ENCODE peak calls at places on chromosomes 3 and 15, in five cellular contexts. One of them, this sample, is unnamed. For H3K27me3 and H3K9me3, the result is how much of the 10 kb centered on the place peaks cover.

GRCh38 chr15:66882251-66883020 is 180.4 kb downstream of the SMAD6 start:
- DNase-seq in HCT116: no peak
- DNase-seq in tibial nerve: peak
- DNase-seq in uterus: peak
- DNase-seq in heart left ventricle: peak
- DNase-seq in this sample: peak

GRCh38 chr3:12188328-12188648 is 29.6 kb upstream of the TIMP4 start:
- DNase-seq in HCT116: no peak
- DNase-seq in tibial nerve: no peak
- DNase-seq in uterus: no peak
- DNase-seq in heart left ventricle: no peak
- DNase-seq in this sample: no peak

GRCh38 chr3:150765949-150766720 is 3.2 kb upstream of the SIAH2 start:
- DNase-seq in HCT116: no peak
- DNase-seq in tibial nerve: no peak
- DNase-seq in uterus: no peak
- DNase-seq in heart left ventricle: no peak
- DNase-seq in this sample: no peak

GRCh38 chr3:134852893-134853351 is 57.9 kb downstream of the EPHB1 start:
- DNase-seq in HCT116: no peak
- DNase-seq in tibial nerve: no peak
- DNase-seq in uterus: no peak
- DNase-seq in heart left ventricle: peak
- DNase-seq in this sample: peak

GRCh38 chr15:40471778-40472130 is 970 bp downstream of the CHST14 start:
- DNase-seq in HCT116: no peak
- DNase-seq in tibial nerve: no peak
- DNase-seq in uterus: no peak
- DNase-seq in heart left ventricle: no peak
- DNase-seq in this sample: no peak

GRCh38 chr15:83144771-83145170 is 37.3 kb downstream of the TM6SF1 start:
- DNase-seq in HCT116: no peak
- DNase-seq in tibial nerve: no peak
- DNase-seq in uterus: no peak
- DNase-seq in heart left ventricle: no peak
- DNase-seq in this sample: no peak

GRCh38 chr3:100489118-100489517 is 3.3 kb upstream of the TMEM45A start:
- DNase-seq in HCT116: no peak
- DNase-seq in tibial nerve: no peak
- DNase-seq in uterus: no peak
- DNase-seq in heart left ventricle: no peak
- DNase-seq in this sample: no peak

GRCh38 chr3:167653750-167654149 is at the start of gene WDR49:
- DNase-seq in HCT116: no peak
- DNase-seq in tibial nerve: no peak
- DNase-seq in uterus: no peak
- DNase-seq in heart left ventricle: no peak
- DNase-seq in this sample: no peak

GRCh38 chr3:18440053-18440768 is 15.1 kb upstream of the SATB1 start:
- DNase-seq in HCT116: no peak
- DNase-seq in tibial nerve: no peak
- DNase-seq in uterus: no peak
- DNase-seq in heart left ventricle: no peak
- DNase-seq in this sample: no peak
- H3K27me3 ChIP-seq in HCT116: under half
- H3K27me3 ChIP-seq in tibial nerve: under half
- H3K27me3 ChIP-seq in uterus: under half
- H3K27me3 ChIP-seq in heart left ventricle: under half
- H3K27me3 ChIP-seq in this sample: under half

GRCh38 chr15:25062551-25063430 is 108.0 kb downstream of the SNRPN start:
- DNase-seq in HCT116: no peak
- DNase-seq in tibial nerve: no peak
- DNase-seq in uterus: peak
- DNase-seq in heart left ventricle: no peak
- DNase-seq in this sample: no peak

GRCh38 chr15:25066708-25067107 is 111.9 kb downstream of the SNRPN start:
- DNase-seq in HCT116: no peak
- DNase-seq in tibial nerve: no peak
- DNase-seq in uterus: no peak
- DNase-seq in heart left ventricle: peak
- DNase-seq in this sample: no peak

GRCh38 chr15:25067725-25068309 is 113.0 kb downstream of the SNRPN start:
- DNase-seq in HCT116: no peak
- DNase-seq in tibial nerve: no peak
- DNase-seq in uterus: no peak
- DNase-seq in heart left ventricle: no peak
- DNase-seq in this sample: no peak

GRCh38 chr15:25065876-25066275 is 111.1 kb downstream of the SNRPN start:
- DNase-seq in HCT116: no peak
- DNase-seq in tibial nerve: no peak
- DNase-seq in uterus: no peak
- DNase-seq in heart left ventricle: peak
- DNase-seq in this sample: no peak

GRCh38 chr15:25065286-25065685 is 110.5 kb downstream of the SNRPN start:
- DNase-seq in HCT116: no peak
- DNase-seq in tibial nerve: no peak
- DNase-seq in uterus: no peak
- DNase-seq in heart left ventricle: peak
- DNase-seq in this sample: no peak
- H3K9me3 ChIP-seq in HCT116: half or more
- H3K9me3 ChIP-seq in tibial nerve: half or more
- H3K9me3 ChIP-seq in uterus: under half
- H3K9me3 ChIP-seq in heart left ventricle: half or more
- H3K9me3 ChIP-seq in this sample: half or more

GRCh38 chr15:89812126-89812846 is 2.4 kb downstream of the ANPEP start:
- DNase-seq in HCT116: no peak
- DNase-seq in tibial nerve: peak
- DNase-seq in uterus: no peak
- DNase-seq in heart left ventricle: peak
- DNase-seq in this sample: peak

GRCh38 chr15:89815769-89816168 is 1.1 kb upstream of the ANPEP start:
- DNase-seq in HCT116: no peak
- DNase-seq in tibial nerve: no peak
- DNase-seq in uterus: no peak
- DNase-seq in heart left ventricle: no peak
- DNase-seq in this sample: no peak

GRCh38 chr15:89814112-89814742 is 425 bp downstream of the ANPEP start:
- DNase-seq in HCT116: no peak
- DNase-seq in tibial nerve: no peak
- DNase-seq in uterus: no peak
- DNase-seq in heart left ventricle: no peak
- DNase-seq in this sample: no peak

GRCh38 chr15:89812847-89813320 is 1.8 kb downstream of the ANPEP start:
- DNase-seq in HCT116: no peak
- DNase-seq in tibial nerve: no peak
- DNase-seq in uterus: no peak
- DNase-seq in heart left ventricle: no peak
- DNase-seq in this sample: no peak

GRCh38 chr15:89813381-89814111 is 1.1 kb downstream of the ANPEP start:
- DNase-seq in HCT116: no peak
- DNase-seq in tibial nerve: no peak
- DNase-seq in uterus: no peak
- DNase-seq in heart left ventricle: no peak
- DNase-seq in this sample: no peak
- H3K27me3 ChIP-seq in HCT116: under half
- H3K27me3 ChIP-seq in tibial nerve: under half
- H3K27me3 ChIP-seq in uterus: under half
- H3K27me3 ChIP-seq in heart left ventricle: under half
- H3K27me3 ChIP-seq in this sample: under half

GRCh38 chr3:13916375-13916774 is 36.5 kb upstream of the WNT7A start:
- DNase-seq in HCT116: no peak
- DNase-seq in tibial nerve: no peak
- DNase-seq in uterus: no peak
- DNase-seq in heart left ventricle: no peak
- DNase-seq in this sample: no peak
- H3K9me3 ChIP-seq in HCT116: under half
- H3K9me3 ChIP-seq in tibial nerve: under half
- H3K9me3 ChIP-seq in uterus: under half
- H3K9me3 ChIP-seq in heart left ventricle: under half
- H3K9me3 ChIP-seq in this sample: under half

DNA sequence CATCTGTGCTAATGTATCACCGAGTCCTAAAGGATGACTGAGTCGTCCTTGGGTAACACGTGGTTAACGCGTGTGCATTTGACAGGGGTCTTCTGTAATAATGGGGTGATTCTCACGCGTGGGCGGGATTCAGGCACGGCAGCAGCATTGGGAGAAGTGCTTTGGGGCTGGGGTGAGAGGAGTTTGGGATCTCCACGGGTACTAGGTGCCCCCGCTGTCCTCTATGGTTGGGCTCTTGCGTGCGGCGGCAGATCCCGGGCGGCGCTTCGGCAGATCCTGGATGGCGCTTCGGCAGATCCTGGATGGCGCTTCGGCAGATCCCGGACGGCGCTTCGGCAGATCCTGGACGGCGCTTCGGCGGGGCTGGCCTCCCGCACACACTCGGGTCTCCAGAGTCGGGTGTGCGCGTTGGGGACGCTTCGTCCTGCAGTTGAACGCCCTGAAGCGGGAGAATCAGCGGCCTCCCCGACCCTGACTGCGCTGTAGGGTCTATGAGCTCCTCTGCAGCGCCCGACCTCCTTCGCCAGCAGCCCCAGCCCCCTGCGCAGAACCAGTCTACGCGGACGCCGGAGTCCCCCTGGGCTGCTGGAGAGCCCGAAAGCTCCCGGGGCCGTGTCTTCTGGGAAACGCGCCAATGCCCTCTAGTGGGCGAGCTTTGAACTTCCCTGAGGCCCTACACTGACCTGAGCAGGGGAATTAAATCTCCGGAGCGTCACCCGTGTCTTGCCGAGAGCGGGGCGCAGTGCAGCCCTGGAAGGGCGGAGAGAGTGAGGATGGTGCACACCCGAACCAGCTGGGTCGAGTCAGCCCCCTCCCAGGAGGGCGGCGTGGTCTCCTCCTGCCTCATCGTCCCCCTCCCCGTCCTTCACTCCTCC is 48.1 kb upstream of the EPHB3 start:
- DNase-seq in HCT116: peak
- DNase-seq in tibial nerve: peak
- DNase-seq in uterus: peak
- DNase-seq in heart left ventricle: peak
- DNase-seq in this sample: peak
- H3K27me3 ChIP-seq in HCT116: under half
- H3K27me3 ChIP-seq in tibial nerve: half or more
- H3K27me3 ChIP-seq in uterus: under half
- H3K27me3 ChIP-seq in heart left ventricle: under half
- H3K27me3 ChIP-seq in this sample: under half

DNA sequence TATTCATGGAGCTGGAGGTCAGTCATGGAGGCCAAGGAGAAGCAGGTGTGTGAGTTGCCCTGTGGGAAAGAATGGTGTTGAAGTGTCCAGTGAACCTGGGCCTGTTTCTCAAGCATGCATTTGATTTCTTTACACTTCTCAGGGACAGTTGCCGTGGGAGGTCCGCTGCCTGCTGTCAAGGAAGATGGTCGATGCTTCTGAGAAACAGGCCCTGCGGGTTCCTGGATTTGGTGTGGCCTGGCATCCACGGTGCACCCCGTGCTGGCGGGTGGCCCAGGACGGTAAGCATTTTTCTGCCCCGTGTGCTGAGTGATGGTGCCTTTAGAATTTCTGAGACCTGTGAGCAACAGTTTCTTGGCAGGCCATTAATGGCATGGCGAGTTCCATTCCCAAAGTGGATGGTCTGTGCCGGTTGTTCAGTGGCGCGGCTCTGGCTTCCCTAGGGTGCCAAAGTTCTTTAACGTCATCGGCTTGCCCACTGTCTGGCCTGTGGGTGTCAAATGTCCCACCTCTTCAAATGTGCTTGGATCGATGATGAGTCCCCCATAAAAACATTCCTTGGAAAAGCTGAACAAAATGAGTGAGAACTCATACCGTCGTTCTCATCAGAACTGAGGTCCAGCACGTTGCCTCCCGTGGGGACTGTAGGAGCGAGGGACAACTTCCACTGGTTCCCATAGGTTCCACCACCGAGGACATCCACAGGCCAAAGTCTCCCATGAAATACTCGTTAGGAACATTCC is 107.2 kb downstream of the SNRPN start:
- DNase-seq in HCT116: no peak
- DNase-seq in tibial nerve: no peak
- DNase-seq in uterus: peak
- DNase-seq in heart left ventricle: no peak
- DNase-seq in this sample: no peak
- H3K9me3 ChIP-seq in HCT116: half or more
- H3K9me3 ChIP-seq in tibial nerve: half or more
- H3K9me3 ChIP-seq in uterus: under half
- H3K9me3 ChIP-seq in heart left ventricle: half or more
- H3K9me3 ChIP-seq in this sample: half or more

GRCh38 chr3:125151437-125151806 is 61.1 kb downstream of the SLC12A8 start:
- DNase-seq in HCT116: no peak
- DNase-seq in tibial nerve: no peak
- DNase-seq in uterus: no peak
- DNase-seq in heart left ventricle: no peak
- DNase-seq in this sample: no peak

GRCh38 chr3:125148016-125148812 is 64.3 kb downstream of the SLC12A8 start:
- DNase-seq in HCT116: no peak
- DNase-seq in tibial nerve: no peak
- DNase-seq in uterus: no peak
- DNase-seq in heart left ventricle: no peak
- DNase-seq in this sample: no peak

GRCh38 chr3:125150525-125151436 is 61.8 kb downstream of the SLC12A8 start:
- DNase-seq in HCT116: peak
- DNase-seq in tibial nerve: peak
- DNase-seq in uterus: no peak
- DNase-seq in heart left ventricle: no peak
- DNase-seq in this sample: peak

GRCh38 chr3:125148836-125149235 is 63.7 kb downstream of the SLC12A8 start:
- DNase-seq in HCT116: no peak
- DNase-seq in tibial nerve: no peak
- DNase-seq in uterus: no peak
- DNase-seq in heart left ventricle: peak
- DNase-seq in this sample: no peak

DNA sequence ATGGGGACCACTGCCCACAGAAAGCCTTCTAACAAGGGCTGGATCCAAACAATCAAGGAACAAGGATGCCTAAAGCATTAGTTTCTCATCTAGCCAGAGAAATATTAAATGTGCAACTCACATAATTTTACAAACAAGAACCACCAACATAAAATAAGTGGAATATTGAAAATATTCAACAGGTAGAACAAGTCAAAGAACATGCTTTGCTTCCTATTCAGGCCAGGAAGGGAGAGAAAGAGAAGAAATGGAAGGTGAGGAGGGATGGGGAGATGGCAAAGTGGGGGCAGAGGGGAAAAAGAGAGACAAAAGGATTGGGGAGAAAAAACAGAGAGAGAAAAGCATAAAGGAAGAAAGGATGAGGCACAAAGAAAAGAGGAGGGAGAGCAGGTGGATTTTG is 63.1 kb downstream of the SLC12A8 start:
- DNase-seq in HCT116: no peak
- DNase-seq in tibial nerve: no peak
- DNase-seq in uterus: no peak
- DNase-seq in heart left ventricle: no peak
- DNase-seq in this sample: no peak
- H3K27me3 ChIP-seq in HCT116: under half
- H3K27me3 ChIP-seq in tibial nerve: under half
- H3K27me3 ChIP-seq in uterus: under half
- H3K27me3 ChIP-seq in heart left ventricle: under half
- H3K27me3 ChIP-seq in this sample: under half

GRCh38 chr15:73127302-73127936 is 75.2 kb downstream of the NEO1 start:
- DNase-seq in HCT116: peak
- DNase-seq in tibial nerve: no peak
- DNase-seq in uterus: no peak
- DNase-seq in heart left ventricle: no peak
- DNase-seq in this sample: peak
- H3K9me3 ChIP-seq in HCT116: under half
- H3K9me3 ChIP-seq in tibial nerve: under half
- H3K9me3 ChIP-seq in uterus: under half
- H3K9me3 ChIP-seq in heart left ventricle: under half
- H3K9me3 ChIP-seq in this sample: under half

GRCh38 chr3:127312818-127313217 is 25.0 kb upstream of the PRR20G start:
- DNase-seq in HCT116: no peak
- DNase-seq in tibial nerve: no peak
- DNase-seq in uterus: no peak
- DNase-seq in heart left ventricle: no peak
- DNase-seq in this sample: no peak
- H3K27me3 ChIP-seq in HCT116: under half
- H3K27me3 ChIP-seq in tibial nerve: under half
- H3K27me3 ChIP-seq in uterus: under half
- H3K27me3 ChIP-seq in heart left ventricle: under half
- H3K27me3 ChIP-seq in this sample: under half